ENCODE peak calls at places on chromosomes 16 and 17, in eight cellular contexts. Y is neural progenitor cell, Q is psoas muscle, E is dorsolateral prefrontal cortex, X is heart right ventricle, S is thoracic aorta, O is lung, D is cardiac muscle cell. I is an unnamed sample.

GRCh38 chr16:10876799-10877341 is at the start of gene CIITA:
- DNase-seq in S (peak), O (peak), Y (no peak), Q (peak), D (peak), E (peak), X (peak), I (peak)

GRCh38 chr17:15262291-15263205 is 2.6 kb downstream of the PMP22 start:
- DNase-seq in X (peak), Q (peak), O (peak), E (peak), D (peak), S (peak), Y (peak), I (peak)

GRCh38 chr16:23318639-23319038 is 16.5 kb downstream of the SCNN1B start:
- DNase-seq in X (no peak), O (peak), D (no peak), Q (no peak), Y (no peak), S (no peak), E (no peak), I (no peak)

GRCh38 chr17:73348018-73348823 is 36.4 kb upstream of the CDC42EP4 start:
- DNase-seq in Q (no peak), D (no peak), E (no peak), X (no peak), O (no peak), S (no peak), Y (no peak), I (no peak)

GRCh38 chr17:10114931-10115535 is 83.4 kb downstream of the GAS7 start:
- DNase-seq in Q (peak), S (peak), Y (no peak), X (peak), E (peak), D (peak), O (peak), I (peak)

GRCh38 chr17:44610871-44611270 is 45.4 kb upstream of the MEIOC start:
- DNase-seq in Y (no peak), Q (no peak), D (peak), S (no peak), O (no peak), E (no peak), X (no peak), I (no peak)

GRCh38 chr17:71330099-71330375 is 790.8 kb upstream of the SOX9 start:
- DNase-seq in S (no peak), Y (no peak), Q (no peak), D (peak), X (no peak), O (no peak), E (no peak), I (no peak)

GRCh38 chr16:22117666-22118065 is 25.3 kb downstream of the VWA3A start:
- DNase-seq in Q (no peak), E (no peak), X (no peak), S (no peak), Y (no peak), O (no peak), D (no peak), I (no peak)

GRCh38 chr17:29059281-29059680 is 16.3 kb downstream of the PIPOX start:
- DNase-seq in X (no peak), O (no peak), Q (no peak), S (no peak), D (peak), Y (no peak), E (no peak), I (no peak)

GRCh38 chr16:88282221-88283041 is 100.3 kb upstream of the ZNF469 start:
- DNase-seq in S (no peak), X (no peak), O (no peak), E (no peak), Q (no peak), D (peak), Y (no peak), I (no peak)

GRCh38 chr17:60128171-60128859 is 21.5 kb upstream of the CA4 start:
- DNase-seq in S (no peak), X (no peak), E (no peak), Q (no peak), O (peak), Y (no peak), D (no peak), I (no peak)

GRCh38 chr16:75443301-75443700 is 10.0 kb upstream of the CFDP1 start:
- DNase-seq in E (no peak), O (no peak), D (peak), Y (no peak), Q (no peak), S (no peak), X (no peak), I (no peak)

GRCh38 chr17:32350662-32351418 is 883 bp downstream of the ZNF207 start:
- DNase-seq in D (peak), X (no peak), E (no peak), Y (peak), S (no peak), Q (no peak), O (peak), I (peak)

GRCh38 chr16:49603956-49604355 is 230.4 kb downstream of the C16orf78 start:
- DNase-seq in S (no peak), D (no peak), Y (no peak), Q (no peak), E (no peak), X (no peak), O (no peak), I (no peak)

GRCh38 chr17:64096037-64096436 is 33.9 kb downstream of the ERN1 start:
- DNase-seq in Y (no peak), S (no peak), Q (no peak), D (no peak), X (no peak), O (no peak), E (no peak), I (no peak)
- H3K27ac ChIP-seq in Y (no peak), S (no peak), Q (no peak), D (no peak), X (no peak), O (no peak), E (no peak), I (peak)

GRCh38 chr16:12010388-12011251 is 34.1 kb downstream of the SNX29 start:
- DNase-seq in D (peak), X (no peak), E (no peak), O (no peak), Q (no peak), Y (no peak), S (no peak), I (no peak)
- H3K4me3 ChIP-seq in D (no peak), X (peak), E (no peak), O (no peak), Q (no peak), Y (no peak), S (no peak), I (no peak)

GRCh38 chr16:86222541-86222940 is 287.8 kb upstream of the FOXF1 start:
- DNase-seq in S (no peak), X (no peak), D (peak), Y (peak), Q (no peak), O (no peak), E (no peak), I (no peak)
- H3K27ac ChIP-seq in S (no peak), X (no peak), D (no peak), Y (no peak), Q (no peak), O (no peak), E (no peak), I (no peak)

GRCh38 chr16:66406534-66407368 is 20.3 kb upstream of the BEAN1 start:
- DNase-seq in O (peak), Q (peak), S (peak), D (peak), E (peak), Y (peak), X (peak), I (peak)

GRCh38 chr16:66405057-66405783 is 21.9 kb upstream of the BEAN1 start:
- DNase-seq in E (no peak), S (no peak), Q (no peak), D (no peak), O (no peak), X (no peak), Y (no peak), I (no peak)

GRCh38 chr16:66408181-66409048 is 18.7 kb upstream of the BEAN1 start:
- DNase-seq in Q (no peak), E (no peak), O (no peak), D (peak), Y (no peak), S (no peak), X (no peak), I (no peak)

GRCh38 chr16:66412182-66412581 is 14.9 kb upstream of the BEAN1 start:
- DNase-seq in D (no peak), S (no peak), X (no peak), Y (no peak), Q (no peak), E (no peak), O (no peak), I (no peak)

DNA sequence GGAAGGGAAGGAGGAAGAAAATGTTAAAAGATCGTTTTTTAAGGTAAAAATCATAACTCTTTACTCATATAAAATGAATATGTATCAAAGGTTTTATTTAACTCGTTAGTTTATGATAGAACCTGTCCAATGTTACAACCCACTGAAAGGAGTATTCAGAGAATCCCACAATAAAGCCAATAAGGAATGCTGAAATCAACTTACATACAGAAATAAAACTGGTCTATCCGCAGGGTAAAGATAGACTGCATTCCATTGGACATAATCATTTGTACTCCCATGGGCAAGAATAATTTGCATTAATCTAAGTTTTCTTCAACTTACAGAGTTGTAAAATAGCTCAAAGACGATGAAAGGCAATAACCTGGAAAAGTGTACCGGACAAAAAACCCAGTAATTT is 17.9 kb upstream of the BEAN1 start:
- DNase-seq in D (peak), Y (no peak), X (no peak), Q (no peak), E (no peak), O (no peak), S (no peak), I (no peak)
- H3K4me3 ChIP-seq in D (no peak), Y (no peak), X (no peak), Q (no peak), E (no peak), O (no peak), S (no peak), I (no peak)

DNA sequence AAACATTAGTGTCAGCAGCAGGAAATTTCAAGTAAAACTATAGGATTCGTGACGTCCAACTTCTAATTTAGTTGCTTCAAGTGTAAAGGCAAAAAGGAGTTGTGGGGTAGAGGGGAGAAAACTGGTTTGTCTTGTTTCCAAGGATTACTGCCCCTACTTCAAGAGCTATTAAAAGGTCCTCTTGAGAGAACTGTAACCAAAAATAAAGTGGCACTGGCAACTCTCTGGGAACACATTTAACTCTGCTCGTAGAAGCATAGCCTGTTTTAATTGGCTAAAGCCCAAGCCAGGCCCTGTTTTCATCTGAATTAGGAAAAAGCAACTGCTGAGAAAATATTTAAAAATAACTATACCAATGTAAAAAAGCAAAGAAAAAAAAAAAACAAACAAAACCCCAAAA is 51.8 kb upstream of the AKAP1 start:
- DNase-seq in E (no peak), D (no peak), S (peak), Q (no peak), X (no peak), O (peak), Y (no peak), I (no peak)
- H3K27ac ChIP-seq in E (no peak), D (peak), S (peak), Q (peak), X (peak), O (peak), Y (no peak), I (no peak)

GRCh38 chr17:80478487-80479245 is 2.3 kb upstream of the NPTX1 start:
- DNase-seq in O (no peak), Y (peak), E (no peak), Q (no peak), X (no peak), D (no peak), S (no peak), I (no peak)
- H3K4me3 ChIP-seq in O (no peak), Y (peak), E (peak), Q (peak), X (peak), D (peak), S (peak), I (no peak)

GRCh38 chr17:75348386-75349012 is 57.0 kb downstream of the GRB2 start:
- DNase-seq in S (no peak), Y (no peak), O (no peak), D (no peak), Q (no peak), X (no peak), E (no peak), I (no peak)
- H3K27ac ChIP-seq in S (no peak), Y (no peak), O (no peak), D (no peak), Q (no peak), X (no peak), E (no peak), I (no peak)

GRCh38 chr17:5437721-5438317 is 1.1 kb downstream of the C1QBP start:
- DNase-seq in D (no peak), X (no peak), Y (no peak), E (no peak), Q (no peak), S (no peak), O (no peak), I (no peak)
- H3K4me3 ChIP-seq in D (peak), X (peak), Y (peak), E (peak), Q (peak), S (peak), O (no peak), I (peak)